ENCODE peak calls at places on chromosome 1, in eight cellular contexts. J is ovary; P is GM06990; U is stomach; B is LNCaP clone FGC; A is vagina; O is K562; E is CD4-positive, alpha-beta T cell. W is an unnamed sample.
A peak's percentile ranks its signal among the peaks of the same experiment; 100 is the strongest.

GRCh38 chr1:7093297-7093696 is 308.0 kb downstream of the CAMTA1 start:
- DNase-seq in J (no peak), P (no peak), U (no peak), B (no peak), A (no peak), O (no peak), E (no peak), W (no peak)

GRCh38 chr1:173666646-173667045 is 3.0 kb downstream of the ANKRD45 start:
- DNase-seq in J (no peak), P (no peak), U (no peak), B (no peak), A (no peak), O (no peak), E (no peak), W (no peak)

GRCh38 chr1:93528416-93528815 is 80.5 kb downstream of the FNBP1L start:
- DNase-seq in J (no peak), P (no peak), U (no peak), B (no peak), A (no peak), O (no peak), E (no peak), W (no peak)

GRCh38 chr1:17671741-17672140 is 83.4 kb upstream of the ACTL8 start:
- DNase-seq in J (no peak), P (no peak), U (no peak), B (no peak), A (no peak), O (no peak), E (no peak), W (no peak)

GRCh38 chr1:56237491-56238064 is 341.8 kb downstream of the PLPP3 start:
- DNase-seq in J (no peak), P (peak; percentile 13), U (no peak), B (no peak), A (no peak), O (no peak), E (no peak), W (no peak)

GRCh38 chr1:111725192-111725591 is 14.0 kb downstream of the INKA2 start:
- DNase-seq in J (no peak), P (no peak), U (no peak), B (no peak), A (no peak), O (peak; percentile 20), E (no peak), W (no peak)

GRCh38 chr1:44636711-44637589 is 37.3 kb downstream of the TMEM53 start:
- DNase-seq in J (no peak), P (no peak), U (no peak), B (no peak), A (no peak), O (no peak), E (no peak), W (no peak)

GRCh38 chr1:151072224-151072623 is 1.7 kb downstream of the GABPB2 start:
- DNase-seq in J (no peak), P (no peak), U (no peak), B (no peak), A (no peak), O (no peak), E (no peak), W (no peak)

GRCh38 chr1:9878421-9878820 is 31.6 kb downstream of the CTNNBIP1 start:
- DNase-seq in J (no peak), P (no peak), U (no peak), B (no peak), A (no peak), O (no peak), E (no peak), W (no peak)

GRCh38 chr1:58778593-58778992 is 5.3 kb downstream of the JUN start:
- DNase-seq in J (no peak), P (no peak), U (no peak), B (no peak), A (no peak), O (no peak), E (no peak), W (no peak)

GRCh38 chr1:47992720-47993119 is 4.5 kb downstream of the TRABD2B start:
- DNase-seq in J (no peak), P (no peak), U (no peak), B (no peak), A (peak; percentile 94), O (no peak), E (no peak), W (no peak)

GRCh38 chr1:25771246-25772114 is 28.5 kb upstream of the SELENON start:
- DNase-seq in J (no peak), P (no peak), U (peak; percentile 87), B (no peak), A (no peak), O (no peak), E (peak; percentile 29), W (no peak)

GRCh38 chr1:204116539-204116938 is 35.3 kb downstream of the ETNK2 start:
- DNase-seq in J (no peak), P (no peak), U (no peak), B (no peak), A (no peak), O (no peak), E (no peak), W (no peak)

GRCh38 chr1:30658014-30658336 is 65.4 kb downstream of the MATN1 start:
- DNase-seq in J (no peak), P (no peak), U (no peak), B (no peak), A (no peak), O (no peak), E (no peak), W (no peak)

DNA sequence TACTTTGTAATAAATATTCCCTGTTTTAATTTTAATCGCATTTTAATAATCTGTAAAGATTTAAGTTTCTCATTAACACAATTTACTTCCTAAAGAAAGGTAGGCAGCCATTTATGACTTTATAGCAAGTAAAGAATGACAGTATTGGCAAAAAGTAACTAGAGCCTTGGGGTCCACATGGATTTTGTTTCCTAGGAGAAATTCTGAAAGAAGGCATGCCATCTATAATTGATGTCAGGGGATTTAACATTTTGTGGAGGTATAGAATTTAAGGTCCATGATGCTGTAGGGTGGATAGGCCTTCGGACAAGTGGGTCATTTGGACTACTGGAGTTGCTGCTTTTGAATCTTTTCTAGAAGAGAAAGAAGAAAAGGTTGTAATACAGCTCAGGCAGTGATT is at the start of gene OR2M4:
- DNase-seq in J (no peak), P (no peak), U (no peak), B (no peak), A (no peak), O (no peak), E (no peak), W (no peak)
- TF ChIP-seq CTCF in J (no peak), P (no peak), U (no peak), B (no peak), A (no peak), O (no peak), E (no peak), W (no peak)

GRCh38 chr1:24557220-24557619 is 1.3 kb downstream of the NCMAP start:
- DNase-seq in J (no peak), P (no peak), U (no peak), B (no peak), A (no peak), O (no peak), E (no peak), W (no peak)

GRCh38 chr1:24553931-24554330 is 2.0 kb upstream of the NCMAP start:
- DNase-seq in J (no peak), P (no peak), U (no peak), B (no peak), A (no peak), O (no peak), E (no peak), W (no peak)

GRCh38 chr1:24556414-24556795 is 518 bp downstream of the NCMAP start:
- DNase-seq in J (no peak), P (no peak), U (no peak), B (no peak), A (no peak), O (no peak), E (no peak), W (no peak)

GRCh38 chr1:24554714-24555113 is 1.2 kb upstream of the NCMAP start:
- DNase-seq in J (no peak), P (no peak), U (no peak), B (no peak), A (no peak), O (no peak), E (no peak), W (no peak)

GRCh38 chr1:24555591-24556413 is at the start of gene NCMAP:
- DNase-seq in J (no peak), P (no peak), U (peak; percentile 88), B (no peak), A (no peak), O (no peak), E (peak; percentile 47), W (no peak)
- TF ChIP-seq CTCF in J (no peak), P (no peak), U (peak; percentile 38), B (no peak), A (no peak), O (no peak), E (no peak), W (no peak)

GRCh38 chr1:234123867-234124266 is 219.4 kb downstream of the SLC35F3 start:
- DNase-seq in J (no peak), P (no peak), U (no peak), B (no peak), A (no peak), O (no peak), E (no peak), W (no peak)

GRCh38 chr1:234120327-234120944 is 216.0 kb downstream of the SLC35F3 start:
- DNase-seq in J (no peak), P (no peak), U (no peak), B (no peak), A (no peak), O (no peak), E (no peak), W (no peak)

GRCh38 chr1:234125714-234126113 is 221.2 kb downstream of the SLC35F3 start:
- DNase-seq in J (no peak), P (no peak), U (no peak), B (no peak), A (no peak), O (no peak), E (no peak), W (no peak)

GRCh38 chr1:234125283-234125682 is 220.8 kb downstream of the SLC35F3 start:
- DNase-seq in J (no peak), P (peak; percentile 11), U (no peak), B (no peak), A (no peak), O (peak; percentile 58), E (no peak), W (no peak)
- TF ChIP-seq CTCF in J (no peak), P (peak; percentile 71), U (no peak), B (peak; percentile 61), A (no peak), O (peak; percentile 73), E (no peak), W (peak; percentile 65)

GRCh38 chr1:90476994-90477393 is 240.1 kb downstream of the BARHL2 start:
- DNase-seq in J (no peak), P (no peak), U (no peak), B (no peak), A (no peak), O (no peak), E (no peak), W (no peak)

GRCh38 chr1:90474731-90475130 is 242.4 kb downstream of the BARHL2 start:
- DNase-seq in J (no peak), P (no peak), U (no peak), B (no peak), A (no peak), O (no peak), E (no peak), W (no peak)

GRCh38 chr1:90474158-90474557 is 242.9 kb downstream of the BARHL2 start:
- DNase-seq in J (no peak), P (no peak), U (no peak), B (no peak), A (no peak), O (no peak), E (no peak), W (no peak)

GRCh38 chr1:90476411-90476810 is 240.7 kb downstream of the BARHL2 start:
- DNase-seq in J (no peak), P (no peak), U (no peak), B (no peak), A (no peak), O (no peak), E (no peak), W (no peak)

GRCh38 chr1:90475623-90476022 is 241.5 kb downstream of the BARHL2 start:
- DNase-seq in J (no peak), P (no peak), U (no peak), B (no peak), A (no peak), O (no peak), E (no peak), W (no peak)
- TF ChIP-seq CTCF in J (no peak), P (peak; percentile 23), U (no peak), B (peak; percentile 39), A (no peak), O (no peak), E (no peak), W (peak; percentile 20)